ENCODE peak calls at places on chromosomes 13 and 19, in six cellular contexts. E is mammary epithelial cell, H is HCT116, I is K562, C is osteoblast, G is PC-3. F is an unnamed sample. For H4K20me1, the result is how much of the 10 kb centered on the place peaks cover.

GRCh38 chr19:46911456-46911855 is 50.7 kb downstream of the ARHGAP35 start:
- DNase-seq in G (no peak), C (peak), I (no peak), E (no peak), H (no peak), F (no peak)

GRCh38 chr13:72489751-72490150 is 237.7 kb downstream of the MZT1 start:
- DNase-seq in C (no peak), E (no peak), H (no peak), I (no peak), G (no peak), F (no peak)

GRCh38 chr19:31135841-31136240 is 213.4 kb downstream of the TSHZ3 start:
- DNase-seq in H (no peak), C (no peak), E (peak), G (peak), I (no peak), F (peak)

GRCh38 chr13:99908129-99908805 is 63.3 kb downstream of the ZIC5 start:
- DNase-seq in G (no peak), I (no peak), C (no peak), E (peak), H (no peak), F (no peak)

GRCh38 chr19:28508666-28509065 is 704.3 kb downstream of the UQCRFS1 start:
- DNase-seq in G (no peak), H (no peak), C (no peak), E (no peak), I (no peak), F (no peak)

GRCh38 chr13:109402976-109403375 is 383.4 kb downstream of the IRS2 start:
- DNase-seq in E (no peak), I (no peak), H (no peak), C (no peak), G (no peak), F (no peak)

GRCh38 chr13:52739468-52740071 is at the start of gene CNMD:
- DNase-seq in E (no peak), H (no peak), G (no peak), C (no peak), I (no peak), F (no peak)

GRCh38 chr19:38769635-38770211 is 3.6 kb downstream of the LGALS7 start:
- DNase-seq in G (no peak), C (peak), E (no peak), I (peak), H (peak), F (peak)

GRCh38 chr19:50147462-50148423 is 15.3 kb downstream of the IZUMO2 start:
- DNase-seq in I (peak), E (peak), G (peak), C (peak), H (peak), F (peak)

GRCh38 chr13:47420568-47420967 is 523.7 kb upstream of the HTR2A start:
- DNase-seq in C (peak), G (peak), I (no peak), E (no peak), H (no peak), F (peak)

GRCh38 chr19:5542665-5543064 is 25.1 kb downstream of the TINCR start:
- DNase-seq in I (no peak), C (no peak), G (no peak), E (no peak), H (no peak), F (no peak)

GRCh38 chr19:40331052-40331451 is 17.1 kb downstream of the C19orf47 start:
- DNase-seq in H (no peak), G (no peak), C (no peak), E (peak), I (no peak), F (no peak)

GRCh38 chr13:106337096-106337495 is 198.4 kb downstream of the EFNB2 start:
- DNase-seq in E (no peak), G (peak), C (no peak), H (no peak), I (no peak), F (no peak)

GRCh38 chr19:1568320-1569019 is at the start of gene MEX3D:
- DNase-seq in E (peak), C (peak), I (peak), H (no peak), G (peak), F (peak)

GRCh38 chr13:37954191-37954590 is 84.6 kb upstream of the TRPC4 start:
- DNase-seq in C (no peak), I (no peak), E (peak), G (peak), H (no peak), F (no peak)

GRCh38 chr19:38024991-38025716 is 118.1 kb downstream of the SIPA1L3 start:
- DNase-seq in H (no peak), G (no peak), I (peak), E (no peak), C (no peak), F (no peak)

GRCh38 chr19:38452430-38453366 is 19.2 kb downstream of the RYR1 start:
- DNase-seq in E (no peak), H (peak), C (peak), G (peak), I (peak), F (peak)

GRCh38 chr13:102089722-102090121 is 312.1 kb downstream of the FGF14 start:
- DNase-seq in C (no peak), E (no peak), I (no peak), G (no peak), H (no peak), F (no peak)

GRCh38 chr13:102090532-102090931 is 311.3 kb downstream of the FGF14 start:
- DNase-seq in I (no peak), E (no peak), G (no peak), H (no peak), C (no peak), F (no peak)

GRCh38 chr13:102091231-102091630 is 310.6 kb downstream of the FGF14 start:
- DNase-seq in E (peak), G (peak), I (no peak), C (no peak), H (peak), F (no peak)

GRCh38 chr13:102089177-102089576 is 312.7 kb downstream of the FGF14 start:
- DNase-seq in H (no peak), C (no peak), E (no peak), I (no peak), G (peak), F (peak)
- H4K20me1 ChIP-seq in H (under half), C (under half), E (under half), I (under half), G (under half), F (under half)

DNA sequence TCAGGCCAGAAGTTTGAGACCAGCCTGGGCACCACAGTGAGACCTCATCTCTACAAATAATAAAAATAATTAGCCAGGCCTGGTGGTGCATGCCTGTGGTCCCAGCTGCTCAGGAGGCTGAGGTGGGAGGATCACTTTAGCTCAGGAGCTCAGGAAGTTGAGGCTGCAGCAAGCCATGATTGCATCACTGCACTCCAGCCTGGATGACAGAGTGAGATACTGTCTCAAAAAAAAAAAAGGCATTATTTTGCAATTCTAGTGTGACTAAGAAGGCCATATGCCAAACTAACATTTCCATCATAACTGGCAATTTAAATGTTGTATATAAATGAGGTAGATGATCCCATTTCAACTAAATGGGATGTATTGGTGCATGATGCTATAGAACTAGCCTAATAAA is 632.8 kb upstream of the KLF12 start:
- DNase-seq in I (no peak), E (peak), G (peak), H (no peak), C (peak), F (peak)
- H4K20me1 ChIP-seq in I (under half), E (under half), G (under half), H (under half), C (under half), F (under half)

GRCh38 chr19:18271433-18271841 is 2.8 kb downstream of the IQCN start:
- DNase-seq in G (no peak), I (no peak), H (no peak), C (peak), E (no peak), F (no peak)
- H4K20me1 ChIP-seq in G (under half), I (under half), H (under half), C (under half), E (under half), F (under half)

DNA sequence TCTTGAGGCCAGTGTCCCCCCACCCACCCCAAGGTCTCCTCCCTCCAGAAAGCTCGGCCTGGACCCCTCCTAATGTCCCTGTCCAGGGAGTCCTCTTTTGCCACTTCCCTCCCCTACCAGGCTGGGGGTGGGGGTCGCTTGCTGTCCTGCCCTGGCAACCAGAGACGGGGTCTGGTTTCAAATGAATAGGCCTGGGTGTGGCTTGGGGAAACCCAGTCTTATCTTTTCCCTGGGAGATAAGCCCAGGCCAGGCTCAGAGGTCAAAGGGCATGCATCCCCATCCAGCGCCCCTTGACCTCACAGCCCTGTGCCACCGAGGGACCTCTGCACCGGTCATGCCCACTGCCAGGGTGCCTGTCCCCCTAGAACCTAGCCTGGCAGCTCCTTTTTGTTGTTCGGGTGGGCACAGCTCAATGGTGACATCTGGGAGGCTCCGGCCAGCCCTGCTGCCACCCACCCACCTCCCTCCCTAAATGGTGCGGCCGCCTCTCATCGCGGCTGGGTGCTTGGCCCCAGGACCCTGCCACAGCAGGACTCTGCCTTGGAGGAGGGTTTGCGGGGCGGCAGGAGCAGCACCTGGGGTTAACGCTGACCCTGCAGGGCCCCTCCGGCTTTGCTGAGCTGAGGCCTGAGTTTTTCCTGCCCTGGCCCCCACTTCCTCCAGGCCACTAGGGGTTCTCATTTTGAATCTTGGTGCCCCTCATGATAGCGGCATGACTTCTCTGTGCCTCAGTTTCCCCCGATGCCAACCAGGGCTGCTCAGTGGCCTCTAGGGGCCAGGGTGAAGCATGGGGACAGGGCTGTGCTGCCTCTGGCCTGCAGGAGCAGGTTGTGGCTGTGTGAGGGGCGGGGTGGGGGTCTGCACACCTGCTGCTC is 2.8 kb upstream of the CERS1 start:
- DNase-seq in H (no peak), C (peak), E (no peak), G (no peak), I (no peak), F (no peak)
- H4K20me1 ChIP-seq in H (under half), C (under half), E (under half), G (under half), I (under half), F (under half)

GRCh38 chr19:44180968-44181367 is 16.1 kb downstream of the ZNF226 start:
- DNase-seq in C (no peak), E (no peak), I (no peak), G (no peak), H (no peak), F (no peak)

GRCh38 chr19:44176590-44176989 is 11.7 kb downstream of the ZNF226 start:
- DNase-seq in H (no peak), G (no peak), C (no peak), I (no peak), E (no peak), F (no peak)

GRCh38 chr19:44182145-44182544 is 17.2 kb downstream of the ZNF226 start:
- DNase-seq in I (no peak), C (no peak), E (no peak), H (no peak), G (no peak), F (no peak)
- H4K20me1 ChIP-seq in I (under half), C (under half), E (under half), H (under half), G (under half), F (under half)

DNA sequence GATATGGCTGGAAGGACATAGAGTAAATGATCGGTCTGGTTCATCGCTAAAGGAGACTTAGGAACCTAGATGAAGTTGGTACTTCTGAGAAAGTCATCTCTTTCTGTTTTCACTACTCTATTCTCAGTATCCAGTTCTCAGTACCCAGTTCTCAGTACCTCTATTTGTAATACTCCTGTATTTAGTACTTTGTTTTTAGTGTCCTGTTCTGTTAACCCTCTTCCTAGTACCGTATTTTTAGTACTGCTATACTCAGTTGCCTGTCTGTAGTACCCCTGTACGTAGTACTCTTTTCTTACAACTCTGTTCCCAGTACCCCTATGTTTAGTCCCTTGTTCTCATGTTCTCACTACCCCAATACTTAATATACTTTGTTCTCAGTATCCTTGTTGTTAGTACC is 1.2 kb downstream of the RFXAP start:
- DNase-seq in H (no peak), I (no peak), C (no peak), G (no peak), E (no peak), F (peak)
- H4K20me1 ChIP-seq in H (under half), I (under half), C (under half), G (under half), E (under half), F (under half)

GRCh38 chr19:16564842-16565241 is 7.4 kb downstream of the SLC35E1 start:
- DNase-seq in C (no peak), E (no peak), G (peak), I (no peak), H (no peak), F (no peak)
- H4K20me1 ChIP-seq in C (under half), E (under half), G (under half), I (under half), H (under half), F (under half)

GRCh38 chr13:89474432-89474831 is 1803.3 kb downstream of the SLITRK5 start:
- DNase-seq in C (no peak), E (no peak), H (no peak), I (no peak), G (no peak), F (no peak)

GRCh38 chr13:89468081-89468480 is 1796.9 kb downstream of the SLITRK5 start:
- DNase-seq in E (no peak), I (no peak), H (no peak), G (no peak), C (no peak), F (no peak)

GRCh38 chr13:89465366-89465765 is 1794.2 kb downstream of the SLITRK5 start:
- DNase-seq in E (peak), G (no peak), C (no peak), I (no peak), H (peak), F (peak)

DNA sequence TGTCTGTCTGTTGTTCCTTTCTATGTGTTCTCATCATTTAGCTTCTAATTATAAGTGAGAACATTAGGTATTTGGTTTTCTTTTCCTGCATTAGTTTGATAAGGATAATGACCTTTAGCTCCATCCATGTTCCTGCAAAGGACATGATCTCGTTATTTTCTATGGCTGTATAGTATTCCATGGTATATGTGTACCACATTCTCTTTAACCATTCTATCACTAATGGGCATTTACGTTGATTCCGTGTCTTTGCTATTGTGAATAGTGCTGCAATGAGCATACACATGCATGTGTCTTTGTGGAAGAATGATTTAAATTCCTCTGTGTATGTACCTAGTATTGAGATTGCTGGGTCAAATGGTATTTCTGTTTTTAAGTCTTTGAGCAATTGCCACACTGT is 1799.7 kb downstream of the SLITRK5 start:
- DNase-seq in C (no peak), E (no peak), G (no peak), H (no peak), I (no peak), F (no peak)
- H4K20me1 ChIP-seq in C (under half), E (under half), G (under half), H (under half), I (under half), F (under half)

GRCh38 chr19:29952127-29952526 is 10.1 kb downstream of the URI1 start:
- DNase-seq in I (no peak), C (no peak), E (no peak), H (no peak), G (no peak), F (no peak)
- H4K20me1 ChIP-seq in I (under half), C (under half), E (under half), H (under half), G (under half), F (under half)